ENCODE peak calls at places on chromosomes 6 and 20, in nine cellular contexts. E is adrenal gland, L is bronchial epithelial cell, D is pancreas, B is lower lobe of right lung, V is A549, J is neural progenitor cell, R is hepatocyte, S is uterus. K is an unnamed sample.

GRCh38 chr20:44033344-44033743 is 118.7 kb downstream of the TOX2 start:
- DNase-seq in E (no peak), L (no peak), D (no peak), B (no peak), V (no peak), J (no peak), R (no peak), S (no peak), K (peak)

GRCh38 chr6:134619789-134620188 is 301.9 kb upstream of the SGK1 start:
- DNase-seq in E (no peak), L (peak), D (no peak), B (no peak), V (no peak), J (no peak), R (no peak), S (no peak), K (peak)

GRCh38 chr6:38567436-38567835 is 72.3 kb downstream of the BTBD9 start:
- DNase-seq in E (peak), L (peak), D (peak), B (no peak), V (no peak), J (no peak), R (peak), S (peak), K (peak)

GRCh38 chr6:106546322-106547052 is 82.8 kb downstream of the RTN4IP1 start:
- DNase-seq in E (no peak), L (peak), D (no peak), B (no peak), V (peak), J (no peak), R (peak), S (no peak), K (peak)

GRCh38 chr20:25083141-25083772 is 1.3 kb upstream of the VSX1 start:
- DNase-seq in E (no peak), L (no peak), D (no peak), B (no peak), V (no peak), J (peak), R (no peak), S (no peak), K (no peak)

GRCh38 chr20:59775221-59776055 is 158.0 kb downstream of the SYCP2 start:
- DNase-seq in E (no peak), L (no peak), D (no peak), B (no peak), V (no peak), J (no peak), R (no peak), S (no peak), K (no peak)

GRCh38 chr6:112579601-112580000 is 232.5 kb downstream of the RFPL4B start:
- DNase-seq in E (no peak), L (peak), D (no peak), B (no peak), V (no peak), J (no peak), R (no peak), S (no peak), K (peak)

GRCh38 chr20:43829951-43830690 is 84.5 kb upstream of the TOX2 start:
- DNase-seq in E (no peak), L (no peak), D (no peak), B (no peak), V (no peak), J (no peak), R (no peak), S (no peak), K (no peak)

GRCh38 chr6:117165921-117166499 is 99.3 kb upstream of the VGLL2 start:
- DNase-seq in E (no peak), L (peak), D (no peak), B (no peak), V (no peak), J (no peak), R (no peak), S (no peak), K (no peak)

GRCh38 chr6:43093361-43094289 is 17.5 kb downstream of the PTK7 start:
- DNase-seq in E (peak), L (peak), D (no peak), B (no peak), V (no peak), J (no peak), R (no peak), S (peak), K (peak)

GRCh38 chr6:55492259-55492658 is 86.7 kb downstream of the HMGCLL1 start:
- DNase-seq in E (no peak), L (no peak), D (no peak), B (no peak), V (no peak), J (no peak), R (no peak), S (no peak), K (no peak)

GRCh38 chr6:154440022-154440421 is 70.5 kb downstream of the CNKSR3 start:
- DNase-seq in E (no peak), L (no peak), D (no peak), B (no peak), V (no peak), J (no peak), R (no peak), S (no peak), K (no peak)

GRCh38 chr20:17658648-17658993 is 23.4 kb downstream of the RRBP1 start:
- DNase-seq in E (peak), L (no peak), D (no peak), B (no peak), V (no peak), J (no peak), R (no peak), S (peak), K (no peak)

GRCh38 chr6:143575840-143576498 is 64.4 kb upstream of the FUCA2 start:
- DNase-seq in E (no peak), L (no peak), D (no peak), B (no peak), V (no peak), J (no peak), R (no peak), S (no peak), K (no peak)

GRCh38 chr20:59645316-59645715 is 41.0 kb downstream of the PHACTR3 start:
- DNase-seq in E (no peak), L (no peak), D (no peak), B (no peak), V (no peak), J (no peak), R (no peak), S (no peak), K (no peak)

GRCh38 chr6:100490065-100490464 is 25.3 kb upstream of the SIM1 start:
- DNase-seq in E (no peak), L (no peak), D (no peak), B (no peak), V (no peak), J (no peak), R (no peak), S (no peak), K (no peak)

GRCh38 chr6:119881416-119881815 is 531.9 kb upstream of the MAN1A1 start:
- DNase-seq in E (peak), L (peak), D (no peak), B (no peak), V (no peak), J (no peak), R (no peak), S (no peak), K (no peak)

GRCh38 chr6:165663283-165663735 is 268 bp upstream of the PDE10A start:
- DNase-seq in E (peak), L (no peak), D (no peak), B (no peak), V (peak), J (peak), R (peak), S (peak), K (peak)

GRCh38 chr6:32984639-32985389 is 16.4 kb downstream of the BRD2 start:
- DNase-seq in E (peak), L (peak), D (peak), B (peak), V (peak), J (peak), R (peak), S (peak), K (peak)
- TF ChIP-seq CTCF in E (peak), L (peak), D (peak), B (peak), V (peak), J (peak), R (peak), S (peak), K (peak)

GRCh38 chr6:27562027-27562410 is 89.1 kb upstream of the ZNF184 start:
- DNase-seq in E (no peak), L (no peak), D (no peak), B (no peak), V (no peak), J (no peak), R (no peak), S (no peak), K (no peak)
- H3K4me3 ChIP-seq in E (no peak), L (no peak), D (no peak), B (no peak), V (peak), J (no peak), R (no peak), S (no peak), K (no peak)

GRCh38 chr6:168908887-168909286 is 344.8 kb downstream of the THBS2 start:
- DNase-seq in E (no peak), L (no peak), D (no peak), B (no peak), V (peak), J (no peak), R (no peak), S (no peak), K (peak)
- TF ChIP-seq CTCF in E (no peak), L (no peak), D (no peak), B (no peak), V (peak), J (no peak), R (peak), S (peak), K (peak)

DNA sequence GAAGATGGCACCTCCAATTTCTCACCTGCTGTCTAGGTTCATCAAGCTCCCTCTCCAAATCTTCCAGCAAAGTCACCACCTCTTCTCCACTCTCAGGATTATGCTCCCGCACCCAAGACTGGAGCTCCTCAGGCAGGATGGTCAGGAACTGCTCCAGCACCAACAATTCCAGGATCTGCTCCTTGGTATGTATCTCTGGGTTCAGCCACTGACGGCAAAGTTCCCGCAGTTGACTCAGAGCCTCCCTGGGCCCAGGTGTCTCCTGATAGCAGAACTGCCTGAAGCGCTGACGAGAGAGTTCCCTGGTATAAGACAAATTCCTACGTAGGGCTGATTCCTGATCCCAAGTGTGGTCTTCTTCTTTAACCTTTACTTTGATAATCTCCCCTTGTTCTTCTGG is 60.6 kb downstream of the GPX5 start:
- DNase-seq in E (no peak), L (peak), D (no peak), B (no peak), V (no peak), J (no peak), R (peak), S (no peak), K (no peak)
- H3K4me3 ChIP-seq in E (peak), L (peak), D (peak), B (peak), V (peak), J (peak), R (peak), S (no peak), K (no peak)

DNA sequence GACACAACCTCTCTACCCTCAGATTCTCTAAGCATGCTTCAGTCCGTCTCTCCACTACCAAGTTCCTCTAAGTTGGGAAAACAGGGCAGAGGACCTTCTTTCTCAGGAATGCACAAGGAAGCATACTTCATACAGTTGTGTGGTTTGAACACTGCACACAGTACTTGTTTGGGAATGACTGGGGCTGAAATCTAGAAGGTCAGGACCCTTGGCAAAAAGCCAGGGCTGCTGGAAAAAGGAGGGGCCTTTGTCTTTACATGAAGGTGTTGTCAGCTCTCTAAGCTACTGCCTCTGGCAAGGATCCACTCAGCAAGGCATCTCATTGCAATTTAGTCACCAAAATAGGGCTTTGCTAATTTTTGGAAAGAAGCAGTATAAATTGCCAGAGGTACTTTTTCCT is 20.7 kb upstream of the HEY2 start:
- DNase-seq in E (no peak), L (peak), D (no peak), B (no peak), V (no peak), J (no peak), R (peak), S (no peak), K (peak)
- TF ChIP-seq CTCF in E (no peak), L (no peak), D (no peak), B (no peak), V (no peak), J (no peak), R (no peak), S (no peak), K (no peak)

DNA sequence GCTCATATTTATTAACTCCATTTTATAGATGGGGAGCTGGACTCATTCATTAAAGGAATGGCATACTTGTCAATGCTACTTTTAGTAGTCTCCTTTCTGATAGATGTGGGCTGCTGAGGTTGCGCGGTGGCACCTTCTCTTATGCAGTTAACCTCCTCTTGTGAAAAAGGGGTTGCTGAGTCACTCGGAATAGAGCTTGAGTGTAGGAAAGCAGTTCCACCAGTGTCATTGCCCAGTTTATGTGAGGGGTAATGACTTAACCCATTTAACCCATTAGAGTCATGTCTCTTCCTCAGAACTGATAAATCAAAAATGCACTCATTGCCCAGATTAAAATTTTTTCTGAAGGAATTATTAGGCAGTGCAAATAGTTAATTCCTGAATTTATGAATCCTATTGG is 6.3 kb downstream of the MAPK14 start:
- DNase-seq in E (no peak), L (peak), D (no peak), B (no peak), V (no peak), J (no peak), R (no peak), S (no peak), K (peak)
- H3K4me3 ChIP-seq in E (no peak), L (no peak), D (no peak), B (no peak), V (no peak), J (no peak), R (no peak), S (no peak), K (no peak)

GRCh38 chr6:44111434-44112417 is 15.5 kb downstream of the MRPL14 start:
- DNase-seq in E (no peak), L (no peak), D (no peak), B (no peak), V (no peak), J (no peak), R (peak), S (no peak), K (no peak)

GRCh38 chr6:44110005-44110681 is 17.1 kb downstream of the MRPL14 start:
- DNase-seq in E (no peak), L (no peak), D (no peak), B (no peak), V (no peak), J (no peak), R (no peak), S (no peak), K (peak)

GRCh38 chr6:44115866-44116265 is 11.4 kb downstream of the MRPL14 start:
- DNase-seq in E (no peak), L (peak), D (no peak), B (no peak), V (no peak), J (no peak), R (no peak), S (no peak), K (peak)

GRCh38 chr6:44110966-44111365 is 16.3 kb downstream of the MRPL14 start:
- DNase-seq in E (no peak), L (no peak), D (no peak), B (no peak), V (no peak), J (no peak), R (no peak), S (no peak), K (no peak)

DNA sequence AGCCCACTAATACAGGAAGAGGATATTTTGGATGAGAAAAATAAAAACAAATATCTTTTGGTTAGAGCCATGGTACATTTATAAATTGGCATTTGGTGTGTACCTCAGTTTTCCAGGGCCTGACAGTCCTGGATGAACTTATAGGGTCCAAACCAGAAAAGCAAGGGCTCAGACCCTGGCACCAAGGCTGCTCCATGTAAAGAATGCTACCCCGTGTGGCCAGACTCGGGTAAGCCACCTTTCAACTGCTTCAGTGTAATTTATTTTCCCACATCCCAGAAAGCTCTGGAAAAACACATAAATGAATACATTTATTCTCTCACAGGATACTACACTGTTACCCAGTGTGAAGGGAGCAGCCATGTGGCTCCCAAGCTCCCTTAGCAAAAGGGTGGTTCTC is 13.9 kb downstream of the MRPL14 start:
- DNase-seq in E (no peak), L (no peak), D (no peak), B (no peak), V (peak), J (no peak), R (no peak), S (no peak), K (peak)
- TF ChIP-seq CTCF in E (no peak), L (peak), D (no peak), B (no peak), V (no peak), J (peak), R (no peak), S (no peak), K (peak)

GRCh38 chr6:6699741-6700367 is 111.3 kb downstream of the LY86 start:
- DNase-seq in E (peak), L (peak), D (no peak), B (peak), V (peak), J (peak), R (peak), S (peak), K (peak)
- H3K4me3 ChIP-seq in E (no peak), L (no peak), D (no peak), B (no peak), V (no peak), J (no peak), R (no peak), S (no peak), K (no peak)

DNA sequence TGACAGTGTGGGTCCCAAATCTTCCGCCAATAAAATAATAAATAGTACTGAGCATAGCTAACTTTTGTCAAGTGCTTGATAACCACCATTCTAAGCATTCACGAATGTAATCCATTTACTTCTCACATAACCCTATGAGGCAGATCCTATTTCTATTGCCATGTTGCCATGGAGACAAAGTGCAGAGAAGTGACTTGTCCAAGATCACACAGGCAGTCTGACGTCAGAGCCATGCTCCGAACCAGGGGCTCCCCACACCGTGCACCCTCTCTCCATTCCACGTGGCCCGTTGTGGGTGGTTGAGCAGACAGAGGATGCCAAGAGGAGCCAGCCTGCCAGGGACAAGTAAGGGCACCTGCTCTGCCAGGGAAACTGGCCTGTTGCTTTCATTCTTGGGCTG is 38.9 kb downstream of the CDH22 start:
- DNase-seq in E (no peak), L (no peak), D (no peak), B (no peak), V (no peak), J (no peak), R (no peak), S (no peak), K (peak)
- TF ChIP-seq CTCF in E (no peak), L (no peak), D (no peak), B (no peak), V (no peak), J (no peak), R (no peak), S (no peak), K (no peak)